ENCODE peak calls at places on chromosomes 3 and 15, in five cellular contexts. One of them, this sample, is unnamed. For H3K4me1 and H3K9me3, the result is how much of the 10 kb centered on the place peaks cover.

GRCh38 chr3:142105991-142106390 is 43.4 kb downstream of the TFDP2 start:
- DNase-seq in stomach: no peak
- DNase-seq in heart left ventricle: no peak
- DNase-seq in body of pancreas: no peak
- DNase-seq in CD8-positive, alpha-beta T cell: no peak
- DNase-seq in this sample: no peak

GRCh38 chr3:8266679-8267267 is 234.8 kb upstream of the LMCD1 start:
- DNase-seq in stomach: no peak
- DNase-seq in heart left ventricle: no peak
- DNase-seq in body of pancreas: no peak
- DNase-seq in CD8-positive, alpha-beta T cell: no peak
- DNase-seq in this sample: no peak

GRCh38 chr3:174540081-174540480 is 319.1 kb upstream of the NAALADL2 start:
- DNase-seq in stomach: no peak
- DNase-seq in heart left ventricle: no peak
- DNase-seq in body of pancreas: no peak
- DNase-seq in CD8-positive, alpha-beta T cell: no peak
- DNase-seq in this sample: no peak

GRCh38 chr15:72365844-72366243 is 10.0 kb downstream of the HEXA start:
- DNase-seq in stomach: no peak
- DNase-seq in heart left ventricle: no peak
- DNase-seq in body of pancreas: peak
- DNase-seq in CD8-positive, alpha-beta T cell: no peak
- DNase-seq in this sample: no peak

GRCh38 chr3:141257971-141258370 is 26.3 kb downstream of the PXYLP1 start:
- DNase-seq in stomach: no peak
- DNase-seq in heart left ventricle: no peak
- DNase-seq in body of pancreas: no peak
- DNase-seq in CD8-positive, alpha-beta T cell: no peak
- DNase-seq in this sample: no peak

GRCh38 chr3:106711650-106712049 is 665.6 kb upstream of the CCDC54 start:
- DNase-seq in stomach: no peak
- DNase-seq in heart left ventricle: no peak
- DNase-seq in body of pancreas: no peak
- DNase-seq in CD8-positive, alpha-beta T cell: no peak
- DNase-seq in this sample: no peak

GRCh38 chr15:39302936-39303335 is 277.9 kb upstream of the THBS1 start:
- DNase-seq in stomach: no peak
- DNase-seq in heart left ventricle: no peak
- DNase-seq in body of pancreas: no peak
- DNase-seq in CD8-positive, alpha-beta T cell: no peak
- DNase-seq in this sample: no peak

GRCh38 chr15:64634020-64634419 is 141.4 kb downstream of the RBPMS2 start:
- DNase-seq in stomach: no peak
- DNase-seq in heart left ventricle: no peak
- DNase-seq in body of pancreas: no peak
- DNase-seq in CD8-positive, alpha-beta T cell: peak
- DNase-seq in this sample: no peak

GRCh38 chr15:73051402-73051810 is 857 bp upstream of the NEO1 start:
- DNase-seq in stomach: peak
- DNase-seq in heart left ventricle: no peak
- DNase-seq in body of pancreas: peak
- DNase-seq in CD8-positive, alpha-beta T cell: no peak
- DNase-seq in this sample: no peak

GRCh38 chr15:73927003-73927475 is 777 bp downstream of the LOXL1 start:
- DNase-seq in stomach: peak
- DNase-seq in heart left ventricle: peak
- DNase-seq in body of pancreas: peak
- DNase-seq in CD8-positive, alpha-beta T cell: no peak
- DNase-seq in this sample: peak

GRCh38 chr3:178083906-178084823 is 452.1 kb upstream of the KCNMB2 start:
- DNase-seq in stomach: no peak
- DNase-seq in heart left ventricle: no peak
- DNase-seq in body of pancreas: no peak
- DNase-seq in CD8-positive, alpha-beta T cell: no peak
- DNase-seq in this sample: no peak

GRCh38 chr3:53426918-53427317 is 67.5 kb upstream of the CACNA1D start:
- DNase-seq in stomach: no peak
- DNase-seq in heart left ventricle: no peak
- DNase-seq in body of pancreas: no peak
- DNase-seq in CD8-positive, alpha-beta T cell: no peak
- DNase-seq in this sample: no peak

GRCh38 chr15:70763950-70764730 is 782 bp upstream of the UACA start:
- DNase-seq in stomach: no peak
- DNase-seq in heart left ventricle: no peak
- DNase-seq in body of pancreas: no peak
- DNase-seq in CD8-positive, alpha-beta T cell: no peak
- DNase-seq in this sample: no peak
- TF ChIP-seq CTCF in stomach: no peak
- TF ChIP-seq CTCF in heart left ventricle: no peak
- TF ChIP-seq CTCF in body of pancreas: no peak
- TF ChIP-seq CTCF in CD8-positive, alpha-beta T cell: no peak
- TF ChIP-seq CTCF in this sample: no peak

GRCh38 chr15:63051701-63052066 is 9.1 kb downstream of the TPM1 start:
- DNase-seq in stomach: no peak
- DNase-seq in heart left ventricle: no peak
- DNase-seq in body of pancreas: no peak
- DNase-seq in CD8-positive, alpha-beta T cell: no peak
- DNase-seq in this sample: no peak
- H3K4me1 ChIP-seq in stomach: half or more
- H3K4me1 ChIP-seq in heart left ventricle: half or more
- H3K4me1 ChIP-seq in body of pancreas: half or more
- H3K4me1 ChIP-seq in CD8-positive, alpha-beta T cell: under half
- H3K4me1 ChIP-seq in this sample: half or more

GRCh38 chr15:26378304-26378703 is 394.6 kb downstream of the GABRB3 start:
- DNase-seq in stomach: no peak
- DNase-seq in heart left ventricle: no peak
- DNase-seq in body of pancreas: no peak
- DNase-seq in CD8-positive, alpha-beta T cell: no peak
- DNase-seq in this sample: no peak

GRCh38 chr15:26382416-26383086 is 390.3 kb downstream of the GABRB3 start:
- DNase-seq in stomach: no peak
- DNase-seq in heart left ventricle: no peak
- DNase-seq in body of pancreas: no peak
- DNase-seq in CD8-positive, alpha-beta T cell: no peak
- DNase-seq in this sample: no peak
- H3K9me3 ChIP-seq in stomach: under half
- H3K9me3 ChIP-seq in heart left ventricle: under half
- H3K9me3 ChIP-seq in body of pancreas: under half
- H3K9me3 ChIP-seq in CD8-positive, alpha-beta T cell: under half
- H3K9me3 ChIP-seq in this sample: under half

GRCh38 chr3:138187296-138188012 is at the start of gene ARMC8:
- DNase-seq in stomach: peak
- DNase-seq in heart left ventricle: peak
- DNase-seq in body of pancreas: peak
- DNase-seq in CD8-positive, alpha-beta T cell: no peak
- DNase-seq in this sample: peak
- TF ChIP-seq CTCF in stomach: no peak
- TF ChIP-seq CTCF in heart left ventricle: no peak
- TF ChIP-seq CTCF in body of pancreas: no peak
- TF ChIP-seq CTCF in CD8-positive, alpha-beta T cell: no peak
- TF ChIP-seq CTCF in this sample: no peak

DNA sequence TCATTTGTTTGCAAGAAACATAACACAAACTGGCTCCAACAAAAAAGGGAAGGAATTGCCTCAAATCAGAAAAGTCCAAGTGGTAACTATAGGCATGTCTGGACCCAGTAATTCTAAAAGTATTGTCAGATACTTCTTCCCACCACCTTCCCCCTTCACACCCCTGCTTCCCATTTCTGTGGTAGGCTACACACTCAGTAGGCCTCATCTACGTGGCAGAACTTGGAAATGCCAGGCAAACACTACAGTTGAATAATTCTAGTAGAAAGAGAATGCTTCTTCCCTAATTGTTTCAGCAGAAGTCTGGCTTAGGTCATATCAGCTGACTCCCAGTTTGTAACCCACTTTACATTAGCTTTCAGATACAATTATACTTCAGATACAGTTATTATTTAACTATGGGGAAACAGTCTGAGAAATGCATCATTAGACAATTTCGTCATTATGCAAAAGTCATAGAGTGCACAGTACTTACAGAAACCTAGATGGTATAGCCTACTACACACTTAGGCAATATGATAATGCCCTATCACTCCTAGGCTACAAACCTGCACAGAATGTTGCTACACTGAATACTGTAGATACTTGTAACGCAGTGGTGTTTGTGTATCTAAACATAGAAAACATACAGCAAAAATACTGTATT is 6.4 kb downstream of the SETMAR start:
- DNase-seq in stomach: no peak
- DNase-seq in heart left ventricle: no peak
- DNase-seq in body of pancreas: no peak
- DNase-seq in CD8-positive, alpha-beta T cell: no peak
- DNase-seq in this sample: no peak
- H3K4me1 ChIP-seq in stomach: half or more
- H3K4me1 ChIP-seq in heart left ventricle: under half
- H3K4me1 ChIP-seq in body of pancreas: under half
- H3K4me1 ChIP-seq in CD8-positive, alpha-beta T cell: under half
- H3K4me1 ChIP-seq in this sample: under half

GRCh38 chr3:31652296-31652695 is 119.6 kb downstream of the STT3B start:
- DNase-seq in stomach: no peak
- DNase-seq in heart left ventricle: no peak
- DNase-seq in body of pancreas: no peak
- DNase-seq in CD8-positive, alpha-beta T cell: no peak
- DNase-seq in this sample: no peak

GRCh38 chr3:31654998-31655397 is 122.3 kb downstream of the STT3B start:
- DNase-seq in stomach: no peak
- DNase-seq in heart left ventricle: no peak
- DNase-seq in body of pancreas: no peak
- DNase-seq in CD8-positive, alpha-beta T cell: no peak
- DNase-seq in this sample: no peak

GRCh38 chr3:31659246-31659645 is 126.5 kb downstream of the STT3B start:
- DNase-seq in stomach: no peak
- DNase-seq in heart left ventricle: no peak
- DNase-seq in body of pancreas: no peak
- DNase-seq in CD8-positive, alpha-beta T cell: no peak
- DNase-seq in this sample: no peak

GRCh38 chr3:31648286-31648968 is 115.7 kb downstream of the STT3B start:
- DNase-seq in stomach: no peak
- DNase-seq in heart left ventricle: no peak
- DNase-seq in body of pancreas: no peak
- DNase-seq in CD8-positive, alpha-beta T cell: no peak
- DNase-seq in this sample: peak

DNA sequence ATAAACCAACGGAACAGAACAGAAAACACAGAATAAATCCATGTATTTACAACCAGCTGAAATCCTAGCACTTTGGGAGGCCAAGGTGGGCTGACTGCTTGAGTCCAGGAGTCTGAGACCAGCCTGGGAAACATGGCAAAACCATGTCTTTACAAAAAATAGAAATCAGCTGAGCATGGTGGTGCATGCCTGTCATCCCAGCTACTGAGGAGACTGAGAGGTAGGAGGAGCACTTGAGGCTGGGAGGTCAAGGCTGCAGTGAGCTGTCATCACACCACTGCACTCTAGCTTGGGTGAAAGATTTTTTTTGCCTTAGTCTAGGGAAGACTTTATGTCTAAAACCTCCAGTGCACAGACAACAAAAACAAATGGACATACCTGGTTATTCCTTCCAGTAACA is 120.7 kb downstream of the STT3B start:
- DNase-seq in stomach: no peak
- DNase-seq in heart left ventricle: no peak
- DNase-seq in body of pancreas: no peak
- DNase-seq in CD8-positive, alpha-beta T cell: no peak
- DNase-seq in this sample: no peak
- H3K9me3 ChIP-seq in stomach: half or more
- H3K9me3 ChIP-seq in heart left ventricle: half or more
- H3K9me3 ChIP-seq in body of pancreas: half or more
- H3K9me3 ChIP-seq in CD8-positive, alpha-beta T cell: half or more
- H3K9me3 ChIP-seq in this sample: half or more

DNA sequence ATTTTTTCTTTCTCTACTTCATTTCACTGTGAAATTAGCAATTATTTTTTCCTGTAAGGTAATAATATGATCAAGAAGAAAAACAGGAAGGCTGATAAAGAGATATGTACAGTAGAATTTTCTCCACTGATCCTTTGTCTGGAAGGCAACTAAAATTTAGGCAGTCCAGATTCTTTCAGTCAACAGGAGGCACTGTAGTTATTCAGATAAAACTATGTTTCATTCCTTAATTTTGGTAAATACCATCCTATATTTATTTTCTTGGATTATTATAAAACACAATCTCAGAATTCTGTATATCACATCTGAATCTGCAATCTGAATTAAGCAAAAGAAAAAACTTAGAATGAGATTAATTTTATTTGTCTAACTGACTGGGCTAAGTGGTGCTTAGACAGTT is 343.2 kb downstream of the LSAMP start:
- DNase-seq in stomach: no peak
- DNase-seq in heart left ventricle: no peak
- DNase-seq in body of pancreas: no peak
- DNase-seq in CD8-positive, alpha-beta T cell: no peak
- DNase-seq in this sample: no peak
- TF ChIP-seq CTCF in stomach: no peak
- TF ChIP-seq CTCF in heart left ventricle: peak
- TF ChIP-seq CTCF in body of pancreas: no peak
- TF ChIP-seq CTCF in CD8-positive, alpha-beta T cell: no peak
- TF ChIP-seq CTCF in this sample: no peak

DNA sequence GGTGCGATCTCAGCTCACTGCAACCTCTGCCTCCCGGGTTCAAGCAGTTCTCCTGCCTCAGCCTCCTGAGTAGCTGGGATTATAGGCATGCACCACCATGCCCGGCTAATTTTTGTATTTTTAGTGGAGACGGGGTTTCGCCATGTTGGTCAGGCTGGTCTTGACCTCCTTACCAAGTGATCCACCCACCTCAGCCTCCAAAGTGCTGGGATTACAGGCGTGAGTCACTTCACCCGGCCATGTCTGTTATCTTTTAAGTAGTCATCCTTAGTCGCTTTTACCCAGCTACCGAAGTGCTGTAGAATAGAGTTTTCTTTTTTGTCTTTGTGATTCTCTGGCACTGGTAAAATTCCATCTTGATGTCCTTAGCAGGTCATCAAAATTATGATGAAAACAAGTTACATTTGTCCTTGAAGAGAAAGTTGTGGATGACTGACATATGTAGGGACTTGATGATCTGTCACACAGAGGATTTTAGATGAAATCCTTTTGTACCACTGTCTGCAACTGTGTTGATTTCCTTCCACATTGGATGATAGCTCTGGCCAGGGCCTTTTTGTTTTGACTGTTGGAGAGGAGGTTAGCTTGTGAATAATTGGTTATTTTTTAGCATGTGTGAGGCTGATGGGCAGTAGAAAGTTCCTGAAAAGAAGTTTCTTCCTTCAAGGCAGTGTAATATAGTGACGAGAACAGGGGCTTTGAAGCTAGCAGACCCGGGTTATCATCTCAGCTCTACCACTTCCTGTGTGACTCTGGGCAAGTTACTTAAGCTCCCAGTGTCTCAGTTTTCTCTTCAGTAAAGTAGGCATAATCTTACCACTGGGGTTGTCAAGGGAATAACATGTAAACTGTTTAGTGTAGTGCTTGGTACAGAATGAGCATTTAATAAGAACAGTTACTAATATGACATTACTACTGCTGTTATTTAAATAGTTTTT is 18.8 kb downstream of the ATG7 start:
- DNase-seq in stomach: no peak
- DNase-seq in heart left ventricle: no peak
- DNase-seq in body of pancreas: no peak
- DNase-seq in CD8-positive, alpha-beta T cell: peak
- DNase-seq in this sample: no peak
- H3K4me1 ChIP-seq in stomach: under half
- H3K4me1 ChIP-seq in heart left ventricle: under half
- H3K4me1 ChIP-seq in body of pancreas: under half
- H3K4me1 ChIP-seq in CD8-positive, alpha-beta T cell: under half
- H3K4me1 ChIP-seq in this sample: under half

GRCh38 chr3:101144080-101144479 is 150.9 kb upstream of the ABI3BP start:
- DNase-seq in stomach: no peak
- DNase-seq in heart left ventricle: no peak
- DNase-seq in body of pancreas: no peak
- DNase-seq in CD8-positive, alpha-beta T cell: no peak
- DNase-seq in this sample: no peak
- H3K9me3 ChIP-seq in stomach: under half
- H3K9me3 ChIP-seq in heart left ventricle: under half
- H3K9me3 ChIP-seq in body of pancreas: under half
- H3K9me3 ChIP-seq in CD8-positive, alpha-beta T cell: under half
- H3K9me3 ChIP-seq in this sample: under half